ENCODE peak calls at places on chromosomes 6 and 20, in six cellular contexts. One of them, this sample, is unnamed.

GRCh38 chr6:27149140-27149539 is 98.4 kb upstream of the PRSS16 start:
- DNase-seq in colonic mucosa: no peak
- DNase-seq in AG04450: no peak
- DNase-seq in stimulated activated naive CD8-positive, alpha-beta T cell treated with anti-CD3 and anti-CD28 coated beads, Interleukin-15, Interleukin-2, amounts not matched to agents 100 U/mL and 50 U/mL, for 24 hours: no peak
- DNase-seq in posterior cingulate gyrus: no peak
- DNase-seq in progenitor cell of endocrine pancreas: no peak
- DNase-seq in this sample: no peak

GRCh38 chr6:163565140-163565539 is 150.6 kb downstream of the QKI start:
- DNase-seq in colonic mucosa: no peak
- DNase-seq in AG04450: no peak
- DNase-seq in stimulated activated naive CD8-positive, alpha-beta T cell treated with anti-CD3 and anti-CD28 coated beads, Interleukin-15, Interleukin-2, amounts not matched to agents 100 U/mL and 50 U/mL, for 24 hours: no peak
- DNase-seq in posterior cingulate gyrus: no peak
- DNase-seq in progenitor cell of endocrine pancreas: no peak
- DNase-seq in this sample: no peak

GRCh38 chr20:19849341-19850189 is 91.5 kb downstream of the RIN2 start:
- DNase-seq in colonic mucosa: peak; percentile 16
- DNase-seq in AG04450: no peak
- DNase-seq in stimulated activated naive CD8-positive, alpha-beta T cell treated with anti-CD3 and anti-CD28 coated beads, Interleukin-15, Interleukin-2, amounts not matched to agents 100 U/mL and 50 U/mL, for 24 hours: no peak
- DNase-seq in posterior cingulate gyrus: no peak
- DNase-seq in progenitor cell of endocrine pancreas: no peak
- DNase-seq in this sample: no peak

GRCh38 chr20:33767100-33767499 is 35.3 kb downstream of the ZNF341 start:
- DNase-seq in colonic mucosa: no peak
- DNase-seq in AG04450: no peak
- DNase-seq in stimulated activated naive CD8-positive, alpha-beta T cell treated with anti-CD3 and anti-CD28 coated beads, Interleukin-15, Interleukin-2, amounts not matched to agents 100 U/mL and 50 U/mL, for 24 hours: no peak
- DNase-seq in posterior cingulate gyrus: no peak
- DNase-seq in progenitor cell of endocrine pancreas: no peak
- DNase-seq in this sample: no peak

GRCh38 chr6:130382872-130383490 is 17.2 kb downstream of the TMEM200A start:
- DNase-seq in colonic mucosa: no peak
- DNase-seq in AG04450: no peak
- DNase-seq in stimulated activated naive CD8-positive, alpha-beta T cell treated with anti-CD3 and anti-CD28 coated beads, Interleukin-15, Interleukin-2, amounts not matched to agents 100 U/mL and 50 U/mL, for 24 hours: no peak
- DNase-seq in posterior cingulate gyrus: no peak
- DNase-seq in progenitor cell of endocrine pancreas: no peak
- DNase-seq in this sample: no peak

GRCh38 chr20:21243811-21244210 is 59.3 kb upstream of the XRN2 start:
- DNase-seq in colonic mucosa: no peak
- DNase-seq in AG04450: no peak
- DNase-seq in stimulated activated naive CD8-positive, alpha-beta T cell treated with anti-CD3 and anti-CD28 coated beads, Interleukin-15, Interleukin-2, amounts not matched to agents 100 U/mL and 50 U/mL, for 24 hours: no peak
- DNase-seq in posterior cingulate gyrus: no peak
- DNase-seq in progenitor cell of endocrine pancreas: no peak
- DNase-seq in this sample: no peak

GRCh38 chr20:48951041-48951440 is 29.5 kb downstream of the ARFGEF2 start:
- DNase-seq in colonic mucosa: no peak
- DNase-seq in AG04450: no peak
- DNase-seq in stimulated activated naive CD8-positive, alpha-beta T cell treated with anti-CD3 and anti-CD28 coated beads, Interleukin-15, Interleukin-2, amounts not matched to agents 100 U/mL and 50 U/mL, for 24 hours: no peak
- DNase-seq in posterior cingulate gyrus: no peak
- DNase-seq in progenitor cell of endocrine pancreas: no peak
- DNase-seq in this sample: no peak

GRCh38 chr6:107488174-107488874 is 1.6 kb upstream of the SOBP start:
- DNase-seq in colonic mucosa: no peak
- DNase-seq in AG04450: no peak
- DNase-seq in stimulated activated naive CD8-positive, alpha-beta T cell treated with anti-CD3 and anti-CD28 coated beads, Interleukin-15, Interleukin-2, amounts not matched to agents 100 U/mL and 50 U/mL, for 24 hours: no peak
- DNase-seq in posterior cingulate gyrus: no peak
- DNase-seq in progenitor cell of endocrine pancreas: no peak
- DNase-seq in this sample: no peak

GRCh38 chr6:161417712-161418457 is 144.0 kb upstream of the AGPAT4 start:
- DNase-seq in colonic mucosa: no peak
- DNase-seq in AG04450: peak; percentile 76
- DNase-seq in stimulated activated naive CD8-positive, alpha-beta T cell treated with anti-CD3 and anti-CD28 coated beads, Interleukin-15, Interleukin-2, amounts not matched to agents 100 U/mL and 50 U/mL, for 24 hours: no peak
- DNase-seq in posterior cingulate gyrus: no peak
- DNase-seq in progenitor cell of endocrine pancreas: no peak
- DNase-seq in this sample: no peak

GRCh38 chr6:107784669-107785068 is 39.4 kb downstream of the SCML4 start:
- DNase-seq in colonic mucosa: no peak
- DNase-seq in AG04450: no peak
- DNase-seq in stimulated activated naive CD8-positive, alpha-beta T cell treated with anti-CD3 and anti-CD28 coated beads, Interleukin-15, Interleukin-2, amounts not matched to agents 100 U/mL and 50 U/mL, for 24 hours: peak; percentile 49
- DNase-seq in posterior cingulate gyrus: no peak
- DNase-seq in progenitor cell of endocrine pancreas: no peak
- DNase-seq in this sample: no peak

GRCh38 chr6:151161363-151161762 is 78.4 kb upstream of the AKAP12 start:
- DNase-seq in colonic mucosa: no peak
- DNase-seq in AG04450: no peak
- DNase-seq in stimulated activated naive CD8-positive, alpha-beta T cell treated with anti-CD3 and anti-CD28 coated beads, Interleukin-15, Interleukin-2, amounts not matched to agents 100 U/mL and 50 U/mL, for 24 hours: no peak
- DNase-seq in posterior cingulate gyrus: no peak
- DNase-seq in progenitor cell of endocrine pancreas: no peak
- DNase-seq in this sample: no peak

GRCh38 chr6:15027472-15027871 is 218.4 kb upstream of the JARID2 start:
- DNase-seq in colonic mucosa: no peak
- DNase-seq in AG04450: no peak
- DNase-seq in stimulated activated naive CD8-positive, alpha-beta T cell treated with anti-CD3 and anti-CD28 coated beads, Interleukin-15, Interleukin-2, amounts not matched to agents 100 U/mL and 50 U/mL, for 24 hours: no peak
- DNase-seq in posterior cingulate gyrus: no peak
- DNase-seq in progenitor cell of endocrine pancreas: no peak
- DNase-seq in this sample: no peak

GRCh38 chr20:62893700-62894099 is 32.1 kb upstream of the TCFL5 start:
- DNase-seq in colonic mucosa: no peak
- DNase-seq in AG04450: no peak
- DNase-seq in stimulated activated naive CD8-positive, alpha-beta T cell treated with anti-CD3 and anti-CD28 coated beads, Interleukin-15, Interleukin-2, amounts not matched to agents 100 U/mL and 50 U/mL, for 24 hours: no peak
- DNase-seq in posterior cingulate gyrus: no peak
- DNase-seq in progenitor cell of endocrine pancreas: no peak
- DNase-seq in this sample: no peak

GRCh38 chr6:25446815-25447569 is 167.8 kb downstream of the CARMIL1 start:
- DNase-seq in colonic mucosa: no peak
- DNase-seq in AG04450: no peak
- DNase-seq in stimulated activated naive CD8-positive, alpha-beta T cell treated with anti-CD3 and anti-CD28 coated beads, Interleukin-15, Interleukin-2, amounts not matched to agents 100 U/mL and 50 U/mL, for 24 hours: no peak
- DNase-seq in posterior cingulate gyrus: no peak
- DNase-seq in progenitor cell of endocrine pancreas: no peak
- DNase-seq in this sample: no peak

GRCh38 chr6:55868910-55869479 is 6.4 kb downstream of the BMP5 start:
- DNase-seq in colonic mucosa: no peak
- DNase-seq in AG04450: no peak
- DNase-seq in stimulated activated naive CD8-positive, alpha-beta T cell treated with anti-CD3 and anti-CD28 coated beads, Interleukin-15, Interleukin-2, amounts not matched to agents 100 U/mL and 50 U/mL, for 24 hours: peak; percentile 5
- DNase-seq in posterior cingulate gyrus: no peak
- DNase-seq in progenitor cell of endocrine pancreas: no peak
- DNase-seq in this sample: no peak

GRCh38 chr20:11822116-11822794 is 95.4 kb upstream of the BTBD3 start:
- DNase-seq in colonic mucosa: no peak
- DNase-seq in AG04450: no peak
- DNase-seq in stimulated activated naive CD8-positive, alpha-beta T cell treated with anti-CD3 and anti-CD28 coated beads, Interleukin-15, Interleukin-2, amounts not matched to agents 100 U/mL and 50 U/mL, for 24 hours: no peak
- DNase-seq in posterior cingulate gyrus: no peak
- DNase-seq in progenitor cell of endocrine pancreas: no peak
- DNase-seq in this sample: no peak

GRCh38 chr6:36131517-36132220 is 1.4 kb downstream of the MAPK13 start:
- DNase-seq in colonic mucosa: peak; percentile 84
- DNase-seq in AG04450: peak; percentile 15
- DNase-seq in stimulated activated naive CD8-positive, alpha-beta T cell treated with anti-CD3 and anti-CD28 coated beads, Interleukin-15, Interleukin-2, amounts not matched to agents 100 U/mL and 50 U/mL, for 24 hours: peak; percentile 55
- DNase-seq in posterior cingulate gyrus: no peak
- DNase-seq in progenitor cell of endocrine pancreas: no peak
- DNase-seq in this sample: peak; percentile 97

GRCh38 chr20:35730583-35731468 is 11.2 kb downstream of the RBM39 start:
- DNase-seq in colonic mucosa: no peak
- DNase-seq in AG04450: no peak
- DNase-seq in stimulated activated naive CD8-positive, alpha-beta T cell treated with anti-CD3 and anti-CD28 coated beads, Interleukin-15, Interleukin-2, amounts not matched to agents 100 U/mL and 50 U/mL, for 24 hours: no peak
- DNase-seq in posterior cingulate gyrus: no peak
- DNase-seq in progenitor cell of endocrine pancreas: no peak
- DNase-seq in this sample: no peak

GRCh38 chr20:43959079-43959919 is 44.6 kb downstream of the TOX2 start:
- DNase-seq in colonic mucosa: no peak
- DNase-seq in AG04450: no peak
- DNase-seq in stimulated activated naive CD8-positive, alpha-beta T cell treated with anti-CD3 and anti-CD28 coated beads, Interleukin-15, Interleukin-2, amounts not matched to agents 100 U/mL and 50 U/mL, for 24 hours: no peak
- DNase-seq in posterior cingulate gyrus: no peak
- DNase-seq in progenitor cell of endocrine pancreas: no peak
- DNase-seq in this sample: peak; percentile 85

GRCh38 chr20:20362774-20363435 is 5.0 kb upstream of the INSM1 start:
- DNase-seq in colonic mucosa: no peak
- DNase-seq in AG04450: no peak
- DNase-seq in stimulated activated naive CD8-positive, alpha-beta T cell treated with anti-CD3 and anti-CD28 coated beads, Interleukin-15, Interleukin-2, amounts not matched to agents 100 U/mL and 50 U/mL, for 24 hours: peak; percentile 18
- DNase-seq in posterior cingulate gyrus: no peak
- DNase-seq in progenitor cell of endocrine pancreas: peak; percentile 22
- DNase-seq in this sample: no peak

GRCh38 chr6:138454976-138455706 is 44.2 kb downstream of the NHSL1 start:
- DNase-seq in colonic mucosa: peak; percentile 80
- DNase-seq in AG04450: no peak
- DNase-seq in stimulated activated naive CD8-positive, alpha-beta T cell treated with anti-CD3 and anti-CD28 coated beads, Interleukin-15, Interleukin-2, amounts not matched to agents 100 U/mL and 50 U/mL, for 24 hours: peak; percentile 56
- DNase-seq in posterior cingulate gyrus: no peak
- DNase-seq in progenitor cell of endocrine pancreas: no peak
- DNase-seq in this sample: peak; percentile 71

GRCh38 chr20:3815703-3816315 is 4.5 kb upstream of the AP5S1 start:
- DNase-seq in colonic mucosa: no peak
- DNase-seq in AG04450: no peak
- DNase-seq in stimulated activated naive CD8-positive, alpha-beta T cell treated with anti-CD3 and anti-CD28 coated beads, Interleukin-15, Interleukin-2, amounts not matched to agents 100 U/mL and 50 U/mL, for 24 hours: no peak
- DNase-seq in posterior cingulate gyrus: no peak
- DNase-seq in progenitor cell of endocrine pancreas: no peak
- DNase-seq in this sample: peak; percentile 38

GRCh38 chr20:42775866-42776265 is 413.8 kb downstream of the PTPRT start:
- DNase-seq in colonic mucosa: no peak
- DNase-seq in AG04450: no peak
- DNase-seq in stimulated activated naive CD8-positive, alpha-beta T cell treated with anti-CD3 and anti-CD28 coated beads, Interleukin-15, Interleukin-2, amounts not matched to agents 100 U/mL and 50 U/mL, for 24 hours: no peak
- DNase-seq in posterior cingulate gyrus: no peak
- DNase-seq in progenitor cell of endocrine pancreas: no peak
- DNase-seq in this sample: no peak

GRCh38 chr6:84462697-84463096 is 235.3 kb upstream of the CEP162 start:
- DNase-seq in colonic mucosa: no peak
- DNase-seq in AG04450: no peak
- DNase-seq in stimulated activated naive CD8-positive, alpha-beta T cell treated with anti-CD3 and anti-CD28 coated beads, Interleukin-15, Interleukin-2, amounts not matched to agents 100 U/mL and 50 U/mL, for 24 hours: no peak
- DNase-seq in posterior cingulate gyrus: no peak
- DNase-seq in progenitor cell of endocrine pancreas: no peak
- DNase-seq in this sample: no peak

GRCh38 chr20:59413326-59413865 is 113.0 kb downstream of the EDN3 start:
- DNase-seq in colonic mucosa: no peak
- DNase-seq in AG04450: no peak
- DNase-seq in stimulated activated naive CD8-positive, alpha-beta T cell treated with anti-CD3 and anti-CD28 coated beads, Interleukin-15, Interleukin-2, amounts not matched to agents 100 U/mL and 50 U/mL, for 24 hours: no peak
- DNase-seq in posterior cingulate gyrus: no peak
- DNase-seq in progenitor cell of endocrine pancreas: no peak
- DNase-seq in this sample: no peak

GRCh38 chr6:43951063-43951755 is 176.0 kb downstream of the MRPL14 start:
- DNase-seq in colonic mucosa: peak; percentile 75
- DNase-seq in AG04450: no peak
- DNase-seq in stimulated activated naive CD8-positive, alpha-beta T cell treated with anti-CD3 and anti-CD28 coated beads, Interleukin-15, Interleukin-2, amounts not matched to agents 100 U/mL and 50 U/mL, for 24 hours: peak; percentile 23
- DNase-seq in posterior cingulate gyrus: no peak
- DNase-seq in progenitor cell of endocrine pancreas: peak; percentile 59
- DNase-seq in this sample: peak; percentile 74

GRCh38 chr20:34093895-34094294 is 18.1 kb downstream of the EIF2S2 start:
- DNase-seq in colonic mucosa: no peak
- DNase-seq in AG04450: no peak
- DNase-seq in stimulated activated naive CD8-positive, alpha-beta T cell treated with anti-CD3 and anti-CD28 coated beads, Interleukin-15, Interleukin-2, amounts not matched to agents 100 U/mL and 50 U/mL, for 24 hours: no peak
- DNase-seq in posterior cingulate gyrus: no peak
- DNase-seq in progenitor cell of endocrine pancreas: no peak
- DNase-seq in this sample: no peak

GRCh38 chr6:53857318-53858094 is 62.7 kb downstream of the LRRC1 start:
- DNase-seq in colonic mucosa: no peak
- DNase-seq in AG04450: no peak
- DNase-seq in stimulated activated naive CD8-positive, alpha-beta T cell treated with anti-CD3 and anti-CD28 coated beads, Interleukin-15, Interleukin-2, amounts not matched to agents 100 U/mL and 50 U/mL, for 24 hours: no peak
- DNase-seq in posterior cingulate gyrus: no peak
- DNase-seq in progenitor cell of endocrine pancreas: no peak
- DNase-seq in this sample: no peak

GRCh38 chr6:13485923-13486557 is 1.4 kb downstream of the GFOD1 start:
- DNase-seq in colonic mucosa: peak; percentile 37
- DNase-seq in AG04450: no peak
- DNase-seq in stimulated activated naive CD8-positive, alpha-beta T cell treated with anti-CD3 and anti-CD28 coated beads, Interleukin-15, Interleukin-2, amounts not matched to agents 100 U/mL and 50 U/mL, for 24 hours: peak; percentile 56
- DNase-seq in posterior cingulate gyrus: no peak
- DNase-seq in progenitor cell of endocrine pancreas: no peak
- DNase-seq in this sample: peak; percentile 32

GRCh38 chr6:9250852-9251251 is 815.5 kb upstream of the SLC35B3 start:
- DNase-seq in colonic mucosa: peak; percentile 24
- DNase-seq in AG04450: peak; percentile 8
- DNase-seq in stimulated activated naive CD8-positive, alpha-beta T cell treated with anti-CD3 and anti-CD28 coated beads, Interleukin-15, Interleukin-2, amounts not matched to agents 100 U/mL and 50 U/mL, for 24 hours: no peak
- DNase-seq in posterior cingulate gyrus: no peak
- DNase-seq in progenitor cell of endocrine pancreas: peak; percentile 30
- DNase-seq in this sample: no peak

GRCh38 chr20:19774086-19774933 is 16.3 kb downstream of the RIN2 start:
- DNase-seq in colonic mucosa: no peak
- DNase-seq in AG04450: no peak
- DNase-seq in stimulated activated naive CD8-positive, alpha-beta T cell treated with anti-CD3 and anti-CD28 coated beads, Interleukin-15, Interleukin-2, amounts not matched to agents 100 U/mL and 50 U/mL, for 24 hours: no peak
- DNase-seq in posterior cingulate gyrus: no peak
- DNase-seq in progenitor cell of endocrine pancreas: no peak
- DNase-seq in this sample: peak; percentile 56